ENCODE peak calls at places on chromosomes 6 and 20, in ten cellular contexts. One of them, this sample, is unnamed.

GRCh38 chr20:62047666-62048345 is 17.9 kb downstream of the TAF4 start:
- DNase-seq in heart left ventricle: no peak
- DNase-seq in GM23248: no peak
- DNase-seq in pancreas: no peak
- DNase-seq in fibroblast of lung: no peak
- DNase-seq in IMR-90: no peak
- DNase-seq in A673: no peak
- DNase-seq in neuronal stem cell: no peak
- DNase-seq in right atrium auricular region: no peak
- DNase-seq in AG04450: no peak
- DNase-seq in this sample: no peak

GRCh38 chr6:159826968-159827647 is 27.0 kb downstream of the PNLDC1 start:
- DNase-seq in heart left ventricle: no peak
- DNase-seq in GM23248: no peak
- DNase-seq in pancreas: no peak
- DNase-seq in fibroblast of lung: no peak
- DNase-seq in IMR-90: no peak
- DNase-seq in A673: no peak
- DNase-seq in neuronal stem cell: no peak
- DNase-seq in right atrium auricular region: no peak
- DNase-seq in AG04450: no peak
- DNase-seq in this sample: no peak

GRCh38 chr6:44456070-44456965 is 68.8 kb downstream of the CDC5L start:
- DNase-seq in heart left ventricle: no peak
- DNase-seq in GM23248: peak; percentile 83
- DNase-seq in pancreas: peak; percentile 47
- DNase-seq in fibroblast of lung: peak; percentile 61
- DNase-seq in IMR-90: peak; percentile 50
- DNase-seq in A673: peak; percentile 77
- DNase-seq in neuronal stem cell: peak; percentile 21
- DNase-seq in right atrium auricular region: no peak
- DNase-seq in AG04450: no peak
- DNase-seq in this sample: peak; percentile 76

GRCh38 chr6:85678000-85678601 is 35.4 kb upstream of the SYNCRIP start:
- DNase-seq in heart left ventricle: no peak
- DNase-seq in GM23248: peak; percentile 47
- DNase-seq in pancreas: no peak
- DNase-seq in fibroblast of lung: no peak
- DNase-seq in IMR-90: no peak
- DNase-seq in A673: no peak
- DNase-seq in neuronal stem cell: no peak
- DNase-seq in right atrium auricular region: no peak
- DNase-seq in AG04450: no peak
- DNase-seq in this sample: no peak

GRCh38 chr20:10990625-10991382 is 317.0 kb upstream of the JAG1 start:
- DNase-seq in heart left ventricle: no peak
- DNase-seq in GM23248: no peak
- DNase-seq in pancreas: no peak
- DNase-seq in fibroblast of lung: no peak
- DNase-seq in IMR-90: no peak
- DNase-seq in A673: no peak
- DNase-seq in neuronal stem cell: no peak
- DNase-seq in right atrium auricular region: no peak
- DNase-seq in AG04450: no peak
- DNase-seq in this sample: no peak

GRCh38 chr20:36297656-36298055 is 8.5 kb upstream of the DLGAP4 start:
- DNase-seq in heart left ventricle: no peak
- DNase-seq in GM23248: no peak
- DNase-seq in pancreas: no peak
- DNase-seq in fibroblast of lung: no peak
- DNase-seq in IMR-90: no peak
- DNase-seq in A673: no peak
- DNase-seq in neuronal stem cell: no peak
- DNase-seq in right atrium auricular region: no peak
- DNase-seq in AG04450: no peak
- DNase-seq in this sample: no peak

GRCh38 chr20:22825076-22825475 is 210.0 kb upstream of the SSTR4 start:
- DNase-seq in heart left ventricle: no peak
- DNase-seq in GM23248: peak; percentile 22
- DNase-seq in pancreas: no peak
- DNase-seq in fibroblast of lung: no peak
- DNase-seq in IMR-90: peak; percentile 41
- DNase-seq in A673: no peak
- DNase-seq in neuronal stem cell: no peak
- DNase-seq in right atrium auricular region: no peak
- DNase-seq in AG04450: no peak
- DNase-seq in this sample: no peak

GRCh38 chr6:109336221-109336955 is 45.9 kb downstream of the CD164 start:
- DNase-seq in heart left ventricle: no peak
- DNase-seq in GM23248: peak; percentile 47
- DNase-seq in pancreas: peak; percentile 58
- DNase-seq in fibroblast of lung: peak; percentile 55
- DNase-seq in IMR-90: peak; percentile 56
- DNase-seq in A673: no peak
- DNase-seq in neuronal stem cell: no peak
- DNase-seq in right atrium auricular region: no peak
- DNase-seq in AG04450: no peak
- DNase-seq in this sample: no peak

GRCh38 chr20:34088871-34089479 is 23.1 kb downstream of the EIF2S2 start:
- DNase-seq in heart left ventricle: no peak
- DNase-seq in GM23248: no peak
- DNase-seq in pancreas: no peak
- DNase-seq in fibroblast of lung: no peak
- DNase-seq in IMR-90: no peak
- DNase-seq in A673: no peak
- DNase-seq in neuronal stem cell: no peak
- DNase-seq in right atrium auricular region: no peak
- DNase-seq in AG04450: no peak
- DNase-seq in this sample: no peak

GRCh38 chr20:39676857-39677351 is 714.8 kb downstream of the DHX35 start:
- DNase-seq in heart left ventricle: no peak
- DNase-seq in GM23248: peak; percentile 51
- DNase-seq in pancreas: no peak
- DNase-seq in fibroblast of lung: no peak
- DNase-seq in IMR-90: peak; percentile 3
- DNase-seq in A673: peak; percentile 26
- DNase-seq in neuronal stem cell: no peak
- DNase-seq in right atrium auricular region: no peak
- DNase-seq in AG04450: no peak
- DNase-seq in this sample: no peak

GRCh38 chr6:56528412-56528841 is 114.3 kb downstream of the DST start:
- DNase-seq in heart left ventricle: no peak
- DNase-seq in GM23248: peak; percentile 98
- DNase-seq in pancreas: no peak
- DNase-seq in fibroblast of lung: peak; percentile 94
- DNase-seq in IMR-90: peak; percentile 100
- DNase-seq in A673: no peak
- DNase-seq in neuronal stem cell: no peak
- DNase-seq in right atrium auricular region: no peak
- DNase-seq in AG04450: peak; percentile 91
- DNase-seq in this sample: no peak

GRCh38 chr6:73180076-73180717 is 45.1 kb downstream of the KHDC1L start:
- DNase-seq in heart left ventricle: no peak
- DNase-seq in GM23248: peak; percentile 78
- DNase-seq in pancreas: no peak
- DNase-seq in fibroblast of lung: no peak
- DNase-seq in IMR-90: peak; percentile 25
- DNase-seq in A673: peak; percentile 71
- DNase-seq in neuronal stem cell: no peak
- DNase-seq in right atrium auricular region: no peak
- DNase-seq in AG04450: no peak
- DNase-seq in this sample: no peak

GRCh38 chr6:108164537-108164814 is 1.3 kb upstream of the NR2E1 start:
- DNase-seq in heart left ventricle: no peak
- DNase-seq in GM23248: no peak
- DNase-seq in pancreas: no peak
- DNase-seq in fibroblast of lung: no peak
- DNase-seq in IMR-90: no peak
- DNase-seq in A673: no peak
- DNase-seq in neuronal stem cell: no peak
- DNase-seq in right atrium auricular region: no peak
- DNase-seq in AG04450: no peak
- DNase-seq in this sample: no peak

GRCh38 chr6:107638493-107638892 is 148.6 kb downstream of the SOBP start:
- DNase-seq in heart left ventricle: no peak
- DNase-seq in GM23248: no peak
- DNase-seq in pancreas: no peak
- DNase-seq in fibroblast of lung: no peak
- DNase-seq in IMR-90: no peak
- DNase-seq in A673: no peak
- DNase-seq in neuronal stem cell: no peak
- DNase-seq in right atrium auricular region: no peak
- DNase-seq in AG04450: no peak
- DNase-seq in this sample: no peak

GRCh38 chr6:43604174-43604573 is 24.9 kb downstream of the GTPBP2 start:
- DNase-seq in heart left ventricle: no peak
- DNase-seq in GM23248: peak; percentile 87
- DNase-seq in pancreas: no peak
- DNase-seq in fibroblast of lung: peak; percentile 90
- DNase-seq in IMR-90: peak; percentile 88
- DNase-seq in A673: peak; percentile 17
- DNase-seq in neuronal stem cell: no peak
- DNase-seq in right atrium auricular region: no peak
- DNase-seq in AG04450: peak; percentile 27
- DNase-seq in this sample: no peak

GRCh38 chr6:16468991-16469615 is 230.7 kb downstream of the GMPR start:
- DNase-seq in heart left ventricle: no peak
- DNase-seq in GM23248: no peak
- DNase-seq in pancreas: no peak
- DNase-seq in fibroblast of lung: no peak
- DNase-seq in IMR-90: no peak
- DNase-seq in A673: no peak
- DNase-seq in neuronal stem cell: no peak
- DNase-seq in right atrium auricular region: no peak
- DNase-seq in AG04450: no peak
- DNase-seq in this sample: no peak

GRCh38 chr6:53014034-53014433 is 18.9 kb upstream of the GSTA4 start:
- DNase-seq in heart left ventricle: no peak
- DNase-seq in GM23248: peak; percentile 75
- DNase-seq in pancreas: no peak
- DNase-seq in fibroblast of lung: peak; percentile 74
- DNase-seq in IMR-90: peak; percentile 76
- DNase-seq in A673: no peak
- DNase-seq in neuronal stem cell: no peak
- DNase-seq in right atrium auricular region: no peak
- DNase-seq in AG04450: no peak
- DNase-seq in this sample: no peak

GRCh38 chr20:47950103-47950502 is 164.8 kb upstream of the SULF2 start:
- DNase-seq in heart left ventricle: peak; percentile 32
- DNase-seq in GM23248: peak; percentile 15
- DNase-seq in pancreas: no peak
- DNase-seq in fibroblast of lung: no peak
- DNase-seq in IMR-90: no peak
- DNase-seq in A673: peak; percentile 63
- DNase-seq in neuronal stem cell: no peak
- DNase-seq in right atrium auricular region: no peak
- DNase-seq in AG04450: no peak
- DNase-seq in this sample: peak; percentile 76

GRCh38 chr6:467111-467510 is 75.6 kb downstream of the IRF4 start:
- DNase-seq in heart left ventricle: no peak
- DNase-seq in GM23248: no peak
- DNase-seq in pancreas: no peak
- DNase-seq in fibroblast of lung: no peak
- DNase-seq in IMR-90: no peak
- DNase-seq in A673: no peak
- DNase-seq in neuronal stem cell: no peak
- DNase-seq in right atrium auricular region: peak; percentile 32
- DNase-seq in AG04450: no peak
- DNase-seq in this sample: no peak

GRCh38 chr6:115838763-115839401 is 221.8 kb downstream of the FRK start:
- DNase-seq in heart left ventricle: no peak
- DNase-seq in GM23248: peak; percentile 59
- DNase-seq in pancreas: peak; percentile 22
- DNase-seq in fibroblast of lung: peak; percentile 21
- DNase-seq in IMR-90: peak; percentile 13
- DNase-seq in A673: peak; percentile 32
- DNase-seq in neuronal stem cell: no peak
- DNase-seq in right atrium auricular region: no peak
- DNase-seq in AG04450: no peak
- DNase-seq in this sample: peak; percentile 57

GRCh38 chr6:12769556-12770255 is 53.1 kb downstream of the PHACTR1 start:
- DNase-seq in heart left ventricle: no peak
- DNase-seq in GM23248: peak; percentile 37
- DNase-seq in pancreas: no peak
- DNase-seq in fibroblast of lung: no peak
- DNase-seq in IMR-90: no peak
- DNase-seq in A673: no peak
- DNase-seq in neuronal stem cell: no peak
- DNase-seq in right atrium auricular region: no peak
- DNase-seq in AG04450: no peak
- DNase-seq in this sample: no peak

GRCh38 chr20:24899153-24899552 is 49.9 kb upstream of the CST7 start:
- DNase-seq in heart left ventricle: no peak
- DNase-seq in GM23248: no peak
- DNase-seq in pancreas: no peak
- DNase-seq in fibroblast of lung: no peak
- DNase-seq in IMR-90: no peak
- DNase-seq in A673: no peak
- DNase-seq in neuronal stem cell: no peak
- DNase-seq in right atrium auricular region: no peak
- DNase-seq in AG04450: no peak
- DNase-seq in this sample: no peak
- H3K9me3 ChIP-seq in heart left ventricle: peaks cover 18% of the 10 kb centered on the region
- H3K9me3 ChIP-seq in GM23248: no peaks in the 10 kb centered on the region
- H3K9me3 ChIP-seq in pancreas: no peaks in the 10 kb centered on the region
- H3K9me3 ChIP-seq in fibroblast of lung: no peaks in the 10 kb centered on the region
- H3K9me3 ChIP-seq in IMR-90: no peaks in the 10 kb centered on the region
- H3K9me3 ChIP-seq in A673: no peaks in the 10 kb centered on the region
- H3K9me3 ChIP-seq in neuronal stem cell: peaks cover 7% of the 10 kb centered on the region
- H3K9me3 ChIP-seq in right atrium auricular region: no peaks in the 10 kb centered on the region
- H3K9me3 ChIP-seq in AG04450: peaks cover 8% of the 10 kb centered on the region
- H3K9me3 ChIP-seq in this sample: no peaks in the 10 kb centered on the region

GRCh38 chr6:133896344-133896721 is 7.4 kb downstream of the TCF21 start:
- DNase-seq in heart left ventricle: no peak
- DNase-seq in GM23248: no peak
- DNase-seq in pancreas: no peak
- DNase-seq in fibroblast of lung: no peak
- DNase-seq in IMR-90: no peak
- DNase-seq in A673: no peak
- DNase-seq in neuronal stem cell: no peak
- DNase-seq in right atrium auricular region: no peak
- DNase-seq in AG04450: no peak
- DNase-seq in this sample: no peak
- H3K27me3 ChIP-seq in heart left ventricle: peaks cover 74% of the 10 kb centered on the region
- H3K27me3 ChIP-seq in GM23248: peaks cover 42% of the 10 kb centered on the region
- H3K27me3 ChIP-seq in pancreas: peaks cover 5% of the 10 kb centered on the region
- H3K27me3 ChIP-seq in fibroblast of lung: no peaks in the 10 kb centered on the region
- H3K27me3 ChIP-seq in IMR-90: no peaks in the 10 kb centered on the region
- H3K27me3 ChIP-seq in A673: peaks cover 99% of the 10 kb centered on the region
- H3K27me3 ChIP-seq in neuronal stem cell: peaks cover 26% of the 10 kb centered on the region
- H3K27me3 ChIP-seq in right atrium auricular region: peaks cover 6% of the 10 kb centered on the region
- H3K27me3 ChIP-seq in AG04450: no peaks in the 10 kb centered on the region
- H3K27me3 ChIP-seq in this sample: peaks cover 72% of the 10 kb centered on the region

GRCh38 chr6:157063935-157064322 is 259.4 kb downstream of the TMEM242 start:
- DNase-seq in heart left ventricle: no peak
- DNase-seq in GM23248: no peak
- DNase-seq in pancreas: no peak
- DNase-seq in fibroblast of lung: no peak
- DNase-seq in IMR-90: no peak
- DNase-seq in A673: no peak
- DNase-seq in neuronal stem cell: no peak
- DNase-seq in right atrium auricular region: no peak
- DNase-seq in AG04450: no peak
- DNase-seq in this sample: no peak
- H3K4me3 ChIP-seq in heart left ventricle: no peak overlapping the region
- H3K4me3 ChIP-seq in GM23248: no peak overlapping the region
- H3K4me3 ChIP-seq in pancreas: no peak overlapping the region
- H3K4me3 ChIP-seq in fibroblast of lung: no peak overlapping the region
- H3K4me3 ChIP-seq in IMR-90: no peak overlapping the region
- H3K4me3 ChIP-seq in A673: no peak overlapping the region
- H3K4me3 ChIP-seq in neuronal stem cell: no peak overlapping the region
- H3K4me3 ChIP-seq in right atrium auricular region: no peak overlapping the region
- H3K4me3 ChIP-seq in AG04450: no peak overlapping the region
- H3K4me3 ChIP-seq in this sample: no peak overlapping the region

GRCh38 chr20:16007164-16007563 is 566.1 kb downstream of the KIF16B start:
- DNase-seq in heart left ventricle: no peak
- DNase-seq in GM23248: no peak
- DNase-seq in pancreas: no peak
- DNase-seq in fibroblast of lung: no peak
- DNase-seq in IMR-90: no peak
- DNase-seq in A673: no peak
- DNase-seq in neuronal stem cell: no peak
- DNase-seq in right atrium auricular region: no peak
- DNase-seq in AG04450: no peak
- DNase-seq in this sample: no peak
- H3K9me3 ChIP-seq in heart left ventricle: no peaks in the 10 kb centered on the region
- H3K9me3 ChIP-seq in GM23248: no peaks in the 10 kb centered on the region
- H3K9me3 ChIP-seq in pancreas: no peaks in the 10 kb centered on the region
- H3K9me3 ChIP-seq in fibroblast of lung: no peaks in the 10 kb centered on the region
- H3K9me3 ChIP-seq in IMR-90: peaks cover 27% of the 10 kb centered on the region
- H3K9me3 ChIP-seq in A673: peaks cover 15% of the 10 kb centered on the region
- H3K9me3 ChIP-seq in neuronal stem cell: peaks cover 4% of the 10 kb centered on the region
- H3K9me3 ChIP-seq in right atrium auricular region: no peaks in the 10 kb centered on the region
- H3K9me3 ChIP-seq in AG04450: peaks cover 5% of the 10 kb centered on the region
- H3K9me3 ChIP-seq in this sample: no peaks in the 10 kb centered on the region